ENCODE peak calls at places on chromosome 18, in five cellular contexts. E is MCF 10A; J is pancreas; G is mesenteric fat pad; S is effector CD4-positive, alpha-beta T cell. U is an unnamed sample.

GRCh38 chr18:43744960-43745740 is 467.9 kb upstream of the SYT4 start:
- DNase-seq in E (no peak), J (no peak), G (no peak), S (no peak), U (no peak)

GRCh38 chr18:28736223-28736622 is 559.3 kb upstream of the CDH2 start:
- DNase-seq in E (no peak), J (no peak), G (no peak), S (no peak), U (no peak)

GRCh38 chr18:30403278-30403677 is 639.3 kb downstream of the DSC3 start:
- DNase-seq in E (no peak), J (no peak), G (no peak), S (no peak), U (no peak)

GRCh38 chr18:48032876-48033769 is 102.7 kb upstream of the SMAD2 start:
- DNase-seq in E (no peak), J (no peak), G (no peak), S (no peak), U (peak)

GRCh38 chr18:23057096-23057495 is 78.2 kb upstream of the CABLES1 start:
- DNase-seq in E (no peak), J (no peak), G (no peak), S (no peak), U (no peak)

GRCh38 chr18:74283255-74283554 is 8.6 kb downstream of the CYB5A start:
- DNase-seq in E (no peak), J (no peak), G (no peak), S (no peak), U (no peak)

GRCh38 chr18:903703-904102 is 968 bp upstream of the ADCYAP1 start:
- DNase-seq in E (peak), J (no peak), G (no peak), S (no peak), U (no peak)

GRCh38 chr18:8264861-8265411 is 344.3 kb upstream of the RAB12 start:
- DNase-seq in E (no peak), J (peak), G (no peak), S (no peak), U (no peak)

GRCh38 chr18:78711971-78712370 is 267.6 kb upstream of the SALL3 start:
- DNase-seq in E (no peak), J (no peak), G (peak), S (no peak), U (no peak)

GRCh38 chr18:5640939-5641338 is 97.1 kb upstream of the EPB41L3 start:
- DNase-seq in E (no peak), J (no peak), G (no peak), S (no peak), U (no peak)

GRCh38 chr18:12428923-12429322 is 21.2 kb downstream of the PRELID3A start:
- DNase-seq in E (no peak), J (no peak), G (no peak), S (no peak), U (no peak)

GRCh38 chr18:49690307-49690706 is 123.0 kb downstream of the ACAA2 start:
- DNase-seq in E (peak), J (no peak), G (no peak), S (no peak), U (no peak)

GRCh38 chr18:25171334-25171733 is 180.6 kb downstream of the ZNF521 start:
- DNase-seq in E (no peak), J (no peak), G (no peak), S (no peak), U (no peak)

GRCh38 chr18:11807233-11807632 is 44.0 kb upstream of the CHMP1B start:
- DNase-seq in E (no peak), J (no peak), G (no peak), S (no peak), U (no peak)

GRCh38 chr18:52722904-52723303 is 382.9 kb downstream of the DCC start:
- DNase-seq in E (no peak), J (no peak), G (no peak), S (no peak), U (no peak)

GRCh38 chr18:51537487-51537886 is 340.0 kb upstream of the MEX3C start:
- DNase-seq in E (peak), J (peak), G (no peak), S (no peak), U (no peak)

GRCh38 chr18:54775686-54776085 is 52.6 kb upstream of the RAB27B start:
- DNase-seq in E (peak), J (peak), G (no peak), S (no peak), U (no peak)

GRCh38 chr18:54690198-54690597 is 99.2 kb downstream of the DYNAP start:
- DNase-seq in E (no peak), J (no peak), G (no peak), S (no peak), U (no peak)

GRCh38 chr18:28690836-28691835 is 514.2 kb upstream of the CDH2 start:
- DNase-seq in E (no peak), J (no peak), G (no peak), S (no peak), U (no peak)

GRCh38 chr18:48039769-48040215 is 109.3 kb upstream of the SMAD2 start:
- DNase-seq in E (no peak), J (no peak), G (no peak), S (no peak), U (no peak)

GRCh38 chr18:6236258-6236657 is 178.5 kb downstream of the L3MBTL4 start:
- DNase-seq in E (no peak), J (no peak), G (no peak), S (no peak), U (no peak)

GRCh38 chr18:74139888-74140287 is 7.7 kb downstream of the FBXO15 start:
- DNase-seq in E (peak), J (no peak), G (no peak), S (no peak), U (no peak)

GRCh38 chr18:5630057-5630765 is 86.4 kb upstream of the EPB41L3 start:
- DNase-seq in E (no peak), J (peak), G (peak), S (no peak), U (no peak)

GRCh38 chr18:73201940-73202339 is 334.2 kb upstream of the NETO1 start:
- DNase-seq in E (peak), J (no peak), G (no peak), S (no peak), U (no peak)

GRCh38 chr18:40006553-40007073 is 1948.4 kb upstream of the PIK3C3 start:
- DNase-seq in E (peak), J (no peak), G (no peak), S (no peak), U (no peak)

GRCh38 chr18:11654736-11655604 is 34.1 kb upstream of the GNAL start:
- DNase-seq in E (peak), J (peak), G (peak), S (no peak), U (no peak)

GRCh38 chr18:41657189-41657588 is 297.8 kb upstream of the PIK3C3 start:
- DNase-seq in E (no peak), J (no peak), G (no peak), S (no peak), U (no peak)

U was measured in coronary artery.